ENCODE peak calls at places on chromosome 17, in four cellular contexts. One of them, this sample, is unnamed.

GRCh38 chr17:39755550-39756375 is 18.0 kb downstream of the GRB7 start:
- DNase-seq in head of caudate nucleus: no peak
- DNase-seq in EL: no peak
- DNase-seq in cardiac septum: peak
- DNase-seq in this sample: peak

GRCh38 chr17:50794361-50794760 is 27.0 kb upstream of the ANKRD40CL start:
- DNase-seq in head of caudate nucleus: no peak
- DNase-seq in EL: no peak
- DNase-seq in cardiac septum: no peak
- DNase-seq in this sample: no peak

GRCh38 chr17:47286198-47286914 is 32.7 kb downstream of the ITGB3 start:
- DNase-seq in head of caudate nucleus: no peak
- DNase-seq in EL: no peak
- DNase-seq in cardiac septum: no peak
- DNase-seq in this sample: peak

GRCh38 chr17:42518046-42518754 is 17.8 kb upstream of the NAGLU start:
- DNase-seq in head of caudate nucleus: peak
- DNase-seq in EL: peak
- DNase-seq in cardiac septum: peak
- DNase-seq in this sample: no peak

GRCh38 chr17:40962059-40962561 is 4.6 kb downstream of the KRT39 start:
- DNase-seq in head of caudate nucleus: no peak
- DNase-seq in EL: no peak
- DNase-seq in cardiac septum: no peak
- DNase-seq in this sample: no peak

GRCh38 chr17:77995146-77995852 is 36.8 kb downstream of the TNRC6C start:
- DNase-seq in head of caudate nucleus: no peak
- DNase-seq in EL: no peak
- DNase-seq in cardiac septum: peak
- DNase-seq in this sample: no peak

GRCh38 chr17:58352843-58353719 is 1.1 kb upstream of the SUPT4H1 start:
- DNase-seq in head of caudate nucleus: no peak
- DNase-seq in EL: peak
- DNase-seq in cardiac septum: no peak
- DNase-seq in this sample: peak

GRCh38 chr17:81469266-81469665 is 43.3 kb downstream of the ACTG1 start:
- DNase-seq in head of caudate nucleus: no peak
- DNase-seq in EL: no peak
- DNase-seq in cardiac septum: no peak
- DNase-seq in this sample: no peak

GRCh38 chr17:79132271-79133064 is 57.8 kb downstream of the ENGASE start:
- DNase-seq in head of caudate nucleus: no peak
- DNase-seq in EL: no peak
- DNase-seq in cardiac septum: no peak
- DNase-seq in this sample: no peak

GRCh38 chr17:39791296-39791992 is 53.7 kb downstream of the GRB7 start:
- DNase-seq in head of caudate nucleus: no peak
- DNase-seq in EL: no peak
- DNase-seq in cardiac septum: no peak
- DNase-seq in this sample: no peak

GRCh38 chr17:73369126-73369525 is 57.3 kb upstream of the CDC42EP4 start:
- DNase-seq in head of caudate nucleus: peak
- DNase-seq in EL: no peak
- DNase-seq in cardiac septum: no peak
- DNase-seq in this sample: no peak

GRCh38 chr17:6110592-6110991 is 40.4 kb downstream of the WSCD1 start:
- DNase-seq in head of caudate nucleus: no peak
- DNase-seq in EL: no peak
- DNase-seq in cardiac septum: no peak
- DNase-seq in this sample: peak

GRCh38 chr17:48545539-48545938 is 630 bp upstream of the HOXB2 start:
- DNase-seq in head of caudate nucleus: no peak
- DNase-seq in EL: no peak
- DNase-seq in cardiac septum: no peak
- DNase-seq in this sample: no peak

GRCh38 chr17:45114117-45114932 is 18.0 kb downstream of the PLCD3 start:
- DNase-seq in head of caudate nucleus: no peak
- DNase-seq in EL: no peak
- DNase-seq in cardiac septum: no peak
- DNase-seq in this sample: no peak

GRCh38 chr17:19003966-19004600 is 481 bp downstream of the FAM83G start:
- DNase-seq in head of caudate nucleus: no peak
- DNase-seq in EL: peak
- DNase-seq in cardiac septum: no peak
- DNase-seq in this sample: peak

GRCh38 chr17:78130439-78131101 is at the start of gene TMC8:
- DNase-seq in head of caudate nucleus: no peak
- DNase-seq in EL: no peak
- DNase-seq in cardiac septum: peak
- DNase-seq in this sample: peak

GRCh38 chr17:9929873-9930272 is 24.8 kb upstream of the RCVRN start:
- DNase-seq in head of caudate nucleus: no peak
- DNase-seq in EL: no peak
- DNase-seq in cardiac septum: no peak
- DNase-seq in this sample: no peak

GRCh38 chr17:37813753-37814152 is 68.9 kb upstream of the HNF1B start:
- DNase-seq in head of caudate nucleus: no peak
- DNase-seq in EL: peak
- DNase-seq in cardiac septum: no peak
- DNase-seq in this sample: no peak

GRCh38 chr17:30395398-30396022 is 16.8 kb downstream of the CPD start:
- DNase-seq in head of caudate nucleus: no peak
- DNase-seq in EL: no peak
- DNase-seq in cardiac septum: no peak
- DNase-seq in this sample: no peak

GRCh38 chr17:39757931-39758873 is 20.5 kb downstream of the GRB7 start:
- DNase-seq in head of caudate nucleus: no peak
- DNase-seq in EL: no peak
- DNase-seq in cardiac septum: no peak
- DNase-seq in this sample: peak

GRCh38 chr17:1134634-1135324 is 45.0 kb downstream of the ABR start:
- DNase-seq in head of caudate nucleus: no peak
- DNase-seq in EL: no peak
- DNase-seq in cardiac septum: peak
- DNase-seq in this sample: no peak

GRCh38 chr17:74123350-74123749 is 80.1 kb upstream of the RPL38 start:
- DNase-seq in head of caudate nucleus: no peak
- DNase-seq in EL: no peak
- DNase-seq in cardiac septum: no peak
- DNase-seq in this sample: no peak

This sample was measured in GM06990.